ENCODE peak calls at places on chromosomes 7 and 10, in four cellular contexts. One of them, this sample, is unnamed.

GRCh38 chr10:60820093-60820769 is 42.0 kb downstream of the CDK1 start:
- DNase-seq in BJ: peak
- DNase-seq in esophagus muscularis mucosa: no peak
- DNase-seq in left ventricle myocardium inferior: no peak
- DNase-seq in this sample: no peak

GRCh38 chr10:8059191-8059936 is 4.9 kb downstream of the GATA3 start:
- DNase-seq in BJ: no peak
- DNase-seq in esophagus muscularis mucosa: no peak
- DNase-seq in left ventricle myocardium inferior: no peak
- DNase-seq in this sample: no peak

GRCh38 chr10:14146005-14146404 is 184.7 kb downstream of the FRMD4A start:
- DNase-seq in BJ: peak
- DNase-seq in esophagus muscularis mucosa: no peak
- DNase-seq in left ventricle myocardium inferior: no peak
- DNase-seq in this sample: no peak

GRCh38 chr7:120925392-120925791 is 25.2 kb upstream of the ING3 start:
- DNase-seq in BJ: no peak
- DNase-seq in esophagus muscularis mucosa: no peak
- DNase-seq in left ventricle myocardium inferior: no peak
- DNase-seq in this sample: no peak

GRCh38 chr7:17787257-17787656 is 153.0 kb downstream of the SNX13 start:
- DNase-seq in BJ: no peak
- DNase-seq in esophagus muscularis mucosa: no peak
- DNase-seq in left ventricle myocardium inferior: no peak
- DNase-seq in this sample: no peak

GRCh38 chr10:113000454-113000853 is 50.4 kb downstream of the TCF7L2 start:
- DNase-seq in BJ: no peak
- DNase-seq in esophagus muscularis mucosa: no peak
- DNase-seq in left ventricle myocardium inferior: no peak
- DNase-seq in this sample: no peak

GRCh38 chr7:45992831-45993230 is 71.8 kb upstream of the IGFBP3 start:
- DNase-seq in BJ: no peak
- DNase-seq in esophagus muscularis mucosa: no peak
- DNase-seq in left ventricle myocardium inferior: no peak
- DNase-seq in this sample: no peak

GRCh38 chr10:21184216-21184615 is 287.1 kb upstream of the NEBL start:
- DNase-seq in BJ: no peak
- DNase-seq in esophagus muscularis mucosa: no peak
- DNase-seq in left ventricle myocardium inferior: no peak
- DNase-seq in this sample: no peak

GRCh38 chr10:114261116-114261515 is 22.1 kb downstream of the VWA2 start:
- DNase-seq in BJ: peak
- DNase-seq in esophagus muscularis mucosa: no peak
- DNase-seq in left ventricle myocardium inferior: no peak
- DNase-seq in this sample: no peak

DNA sequence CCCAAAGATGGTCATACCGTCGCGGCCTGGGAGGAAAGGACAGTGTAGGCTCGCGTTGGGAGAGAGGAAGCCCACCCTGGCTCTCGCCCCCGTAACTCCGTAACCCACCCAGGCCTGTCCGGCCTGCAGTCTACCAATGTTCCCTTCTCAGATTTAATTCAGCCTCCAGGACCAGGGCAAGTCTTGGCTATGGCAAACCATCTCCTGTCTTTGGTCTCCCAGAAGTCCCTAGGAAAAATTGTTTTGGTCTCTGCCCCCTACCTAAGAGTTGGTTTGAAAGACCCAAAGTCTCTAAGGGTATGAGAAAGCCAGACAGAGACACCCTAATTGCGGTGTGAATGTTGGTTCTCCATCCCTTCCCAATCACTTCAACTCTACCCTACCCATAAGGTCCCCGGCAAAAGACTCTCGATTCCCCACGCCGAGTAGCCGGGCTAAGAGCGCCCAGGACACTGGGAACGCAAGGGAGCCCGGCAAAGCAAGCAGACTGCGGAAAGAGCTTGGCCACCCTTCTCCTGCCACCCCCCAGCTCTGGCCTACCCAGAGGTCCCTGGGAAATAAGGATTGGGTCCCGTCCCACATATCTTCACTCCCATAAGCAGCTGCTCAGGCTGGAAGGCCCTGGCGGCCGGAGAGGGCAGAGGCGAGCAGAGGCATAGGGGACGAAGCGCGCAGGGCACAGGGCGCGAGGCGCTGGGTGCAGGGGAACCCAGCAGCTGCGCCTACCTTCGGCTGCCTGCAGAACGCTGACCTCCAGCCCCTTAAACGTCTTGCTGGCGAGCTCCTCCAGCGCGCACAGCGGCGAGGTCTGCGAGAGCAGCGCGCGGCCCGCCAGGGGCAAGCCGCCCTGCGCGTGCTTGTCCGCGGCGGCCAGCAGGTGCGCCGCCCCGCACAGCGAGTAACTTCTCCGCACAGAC is 1.2 kb downstream of the LBX1 start:
- DNase-seq in BJ: no peak
- DNase-seq in esophagus muscularis mucosa: no peak
- DNase-seq in left ventricle myocardium inferior: no peak
- DNase-seq in this sample: no peak
- TF ChIP-seq CTCF in BJ: no peak
- TF ChIP-seq CTCF in esophagus muscularis mucosa: no peak
- TF ChIP-seq CTCF in left ventricle myocardium inferior: no peak
- TF ChIP-seq CTCF in this sample: no peak

GRCh38 chr10:73166972-73167371 is 836 bp downstream of the ECD start:
- DNase-seq in BJ: no peak
- DNase-seq in esophagus muscularis mucosa: no peak
- DNase-seq in left ventricle myocardium inferior: no peak
- DNase-seq in this sample: no peak

GRCh38 chr10:73168486-73168844 is 546 bp downstream of the FAM149B1 start:
- DNase-seq in BJ: no peak
- DNase-seq in esophagus muscularis mucosa: no peak
- DNase-seq in left ventricle myocardium inferior: no peak
- DNase-seq in this sample: no peak

GRCh38 chr10:73163096-73163495 is 4.7 kb downstream of the ECD start:
- DNase-seq in BJ: no peak
- DNase-seq in esophagus muscularis mucosa: no peak
- DNase-seq in left ventricle myocardium inferior: no peak
- DNase-seq in this sample: no peak

GRCh38 chr10:73169320-73169719 is 1.4 kb downstream of the FAM149B1 start:
- DNase-seq in BJ: no peak
- DNase-seq in esophagus muscularis mucosa: no peak
- DNase-seq in left ventricle myocardium inferior: no peak
- DNase-seq in this sample: no peak

DNA sequence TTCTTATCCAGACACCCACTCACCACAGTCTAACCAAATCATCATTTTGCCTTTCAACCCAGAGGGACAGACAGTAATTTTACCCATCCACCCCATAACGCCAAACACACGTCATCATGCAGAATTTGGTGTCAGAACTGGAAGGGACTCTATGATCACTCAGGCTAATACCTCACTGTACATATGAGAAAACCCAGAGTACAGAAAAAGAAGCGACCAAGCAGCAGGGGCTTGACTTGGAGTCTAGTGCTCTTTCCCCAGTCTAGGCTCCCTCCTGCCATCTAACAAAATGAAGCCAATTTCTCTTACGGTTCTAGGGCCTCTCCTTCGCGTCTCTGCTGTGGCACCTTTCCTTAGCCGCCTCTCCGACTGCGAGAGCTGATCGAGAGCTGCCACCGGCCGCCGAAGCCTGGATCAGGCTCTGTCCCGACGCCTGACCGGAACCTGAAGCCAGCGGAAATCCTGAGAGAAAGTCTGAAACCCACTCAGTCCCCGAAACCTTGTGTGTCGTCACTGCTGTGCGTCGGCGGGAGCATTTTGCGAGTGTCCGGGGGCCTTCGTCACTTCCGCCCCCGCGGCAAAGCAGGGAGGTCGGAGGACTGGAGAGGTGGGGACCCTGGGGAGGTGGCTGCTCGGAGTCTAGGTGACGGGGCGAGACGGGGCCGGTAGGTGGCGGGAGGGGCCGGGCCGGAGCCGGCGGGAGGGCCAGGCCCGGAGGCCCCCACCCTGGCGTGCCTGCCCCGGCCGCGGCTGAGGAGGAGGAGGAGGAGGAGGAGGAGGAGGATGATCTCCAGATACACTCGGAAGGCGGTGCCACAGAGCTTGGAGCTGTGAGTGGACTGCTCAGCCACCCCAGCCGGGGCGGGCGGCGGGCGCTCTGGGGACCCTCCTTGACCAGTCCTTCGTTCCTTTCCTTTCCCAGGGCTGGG is at the start of the genes ECD and FAM149B1:
- DNase-seq in BJ: peak
- DNase-seq in esophagus muscularis mucosa: peak
- DNase-seq in left ventricle myocardium inferior: peak
- DNase-seq in this sample: peak
- TF ChIP-seq CTCF in BJ: peak
- TF ChIP-seq CTCF in esophagus muscularis mucosa: peak
- TF ChIP-seq CTCF in left ventricle myocardium inferior: peak
- TF ChIP-seq CTCF in this sample: peak

GRCh38 chr10:32190890-32191491 is 134.8 kb upstream of the KIF5B start:
- DNase-seq in BJ: no peak
- DNase-seq in esophagus muscularis mucosa: no peak
- DNase-seq in left ventricle myocardium inferior: no peak
- DNase-seq in this sample: no peak

GRCh38 chr10:32187686-32188085 is 131.5 kb upstream of the KIF5B start:
- DNase-seq in BJ: no peak
- DNase-seq in esophagus muscularis mucosa: no peak
- DNase-seq in left ventricle myocardium inferior: no peak
- DNase-seq in this sample: no peak

DNA sequence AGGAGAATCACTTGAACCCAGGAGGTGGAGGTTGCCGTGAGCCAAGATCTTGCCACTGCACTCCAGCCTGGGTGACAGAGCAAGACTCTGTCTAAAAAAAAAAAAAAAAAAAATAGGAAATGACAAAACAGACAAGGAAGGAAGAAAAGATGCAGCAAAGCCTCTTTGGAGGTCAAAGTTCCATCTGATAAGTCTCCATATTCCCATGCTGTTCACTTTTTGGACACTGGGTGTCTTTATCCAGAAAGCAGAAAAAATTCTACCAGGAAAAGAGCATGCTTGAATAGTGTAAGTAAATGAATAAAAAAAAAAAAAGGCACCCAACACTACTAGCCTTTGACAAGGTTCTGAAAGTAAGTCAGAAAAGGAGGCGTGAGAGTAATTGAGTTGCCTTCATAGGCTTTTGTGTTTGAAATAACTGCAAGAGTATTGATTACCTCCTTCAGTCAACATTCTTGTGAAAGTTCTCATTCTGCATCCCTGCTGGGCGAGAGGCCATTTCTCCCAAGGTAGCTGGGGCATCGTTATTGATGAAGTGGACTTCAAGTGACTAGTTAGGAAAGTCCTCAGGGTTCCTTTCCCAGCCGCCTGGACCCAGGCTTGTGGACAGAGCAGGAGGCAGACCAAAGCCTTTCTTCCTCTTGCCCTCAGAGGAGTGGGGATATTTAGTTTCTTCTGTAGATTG is 133.3 kb upstream of the KIF5B start:
- DNase-seq in BJ: no peak
- DNase-seq in esophagus muscularis mucosa: no peak
- DNase-seq in left ventricle myocardium inferior: no peak
- DNase-seq in this sample: no peak
- TF ChIP-seq CTCF in BJ: peak
- TF ChIP-seq CTCF in esophagus muscularis mucosa: no peak
- TF ChIP-seq CTCF in left ventricle myocardium inferior: peak
- TF ChIP-seq CTCF in this sample: peak

GRCh38 chr7:155800301-155800700 is 12.0 kb downstream of the SHH start:
- DNase-seq in BJ: no peak
- DNase-seq in esophagus muscularis mucosa: no peak
- DNase-seq in left ventricle myocardium inferior: no peak
- DNase-seq in this sample: no peak

GRCh38 chr7:155797262-155798250 is 14.7 kb downstream of the SHH start:
- DNase-seq in BJ: no peak
- DNase-seq in esophagus muscularis mucosa: no peak
- DNase-seq in left ventricle myocardium inferior: no peak
- DNase-seq in this sample: no peak

GRCh38 chr7:155798673-155799439 is 13.4 kb downstream of the SHH start:
- DNase-seq in BJ: no peak
- DNase-seq in esophagus muscularis mucosa: no peak
- DNase-seq in left ventricle myocardium inferior: no peak
- DNase-seq in this sample: no peak

GRCh38 chr7:155800741-155801267 is 11.5 kb downstream of the SHH start:
- DNase-seq in BJ: no peak
- DNase-seq in esophagus muscularis mucosa: no peak
- DNase-seq in left ventricle myocardium inferior: no peak
- DNase-seq in this sample: no peak

GRCh38 chr7:155799514-155799913 is 12.7 kb downstream of the SHH start:
- DNase-seq in BJ: no peak
- DNase-seq in esophagus muscularis mucosa: no peak
- DNase-seq in left ventricle myocardium inferior: no peak
- DNase-seq in this sample: no peak
- TF ChIP-seq CTCF in BJ: no peak
- TF ChIP-seq CTCF in esophagus muscularis mucosa: no peak
- TF ChIP-seq CTCF in left ventricle myocardium inferior: no peak
- TF ChIP-seq CTCF in this sample: no peak

GRCh38 chr7:76233538-76234281 is 32.0 kb downstream of the SRRM3 start:
- DNase-seq in BJ: no peak
- DNase-seq in esophagus muscularis mucosa: no peak
- DNase-seq in left ventricle myocardium inferior: no peak
- DNase-seq in this sample: no peak

GRCh38 chr7:76232698-76233097 is 31.0 kb downstream of the SRRM3 start:
- DNase-seq in BJ: no peak
- DNase-seq in esophagus muscularis mucosa: no peak
- DNase-seq in left ventricle myocardium inferior: no peak
- DNase-seq in this sample: no peak

GRCh38 chr7:76234282-76234584 is 32.5 kb downstream of the SRRM3 start:
- DNase-seq in BJ: no peak
- DNase-seq in esophagus muscularis mucosa: no peak
- DNase-seq in left ventricle myocardium inferior: no peak
- DNase-seq in this sample: no peak

GRCh38 chr7:76236226-76236625 is 34.5 kb downstream of the SRRM3 start:
- DNase-seq in BJ: no peak
- DNase-seq in esophagus muscularis mucosa: no peak
- DNase-seq in left ventricle myocardium inferior: no peak
- DNase-seq in this sample: no peak

DNA sequence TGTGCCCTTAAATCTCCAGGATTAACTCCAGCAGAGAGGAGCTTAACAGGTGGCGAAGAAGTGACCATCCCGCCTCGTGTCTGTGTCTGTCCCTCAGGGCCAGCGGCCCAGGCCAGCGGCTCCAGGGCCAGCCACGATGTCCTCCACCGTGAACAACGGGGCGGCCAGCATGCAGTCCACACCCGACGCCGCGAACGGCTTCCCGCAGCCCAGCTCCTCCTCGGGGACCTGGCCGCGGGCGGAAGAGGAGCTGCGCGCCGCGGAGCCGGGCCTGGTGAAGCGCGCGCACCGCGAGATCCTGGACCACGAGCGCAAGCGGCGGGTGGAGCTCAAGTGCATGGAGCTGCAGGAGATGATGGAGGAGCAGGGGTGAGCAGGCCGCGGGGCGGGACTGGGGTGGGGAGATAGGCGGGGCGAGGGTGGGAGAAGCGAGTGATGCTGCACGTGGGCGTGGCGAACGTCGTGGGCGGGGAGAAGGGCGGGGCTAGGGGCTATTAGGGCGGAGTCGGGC is 33.3 kb downstream of the SRRM3 start:
- DNase-seq in BJ: peak
- DNase-seq in esophagus muscularis mucosa: no peak
- DNase-seq in left ventricle myocardium inferior: peak
- DNase-seq in this sample: peak
- TF ChIP-seq CTCF in BJ: no peak
- TF ChIP-seq CTCF in esophagus muscularis mucosa: no peak
- TF ChIP-seq CTCF in left ventricle myocardium inferior: no peak
- TF ChIP-seq CTCF in this sample: no peak